ENCODE peak calls at places on chromosomes 5 and 9, in eight cellular contexts. B, N, E, P, I, H, V and K are unnamed samples.

GRCh38 chr5:139177809-139178581 is 20.2 kb downstream of the SIL1 start:
- DNase-seq in B (no peak), N (peak), E (peak), P (no peak), I (no peak), H (no peak), V (no peak), K (no peak)

GRCh38 chr5:153084476-153084875 is 406.0 kb upstream of the GRIA1 start:
- DNase-seq in B (no peak), N (peak), E (no peak), P (no peak), I (no peak), H (no peak), V (no peak), K (no peak)

GRCh38 chr9:7273575-7273974 is 515.8 kb downstream of the KDM4C start:
- DNase-seq in B (no peak), N (peak), E (peak), P (peak), I (no peak), H (no peak), V (no peak), K (no peak)

GRCh38 chr9:18796871-18797270 is 236.1 kb downstream of the SAXO1 start:
- DNase-seq in B (no peak), N (no peak), E (no peak), P (no peak), I (no peak), H (no peak), V (no peak), K (no peak)

GRCh38 chr5:179239256-179240135 is 105.8 kb downstream of the ADAMTS2 start:
- DNase-seq in B (no peak), N (no peak), E (no peak), P (no peak), I (no peak), H (no peak), V (no peak), K (no peak)

GRCh38 chr9:117487555-117488175 is 72.8 kb upstream of the ASTN2 start:
- DNase-seq in B (peak), N (peak), E (peak), P (peak), I (peak), H (peak), V (peak), K (peak)

GRCh38 chr9:38251036-38251335 is 141.5 kb upstream of the ALDH1B1 start:
- DNase-seq in B (no peak), N (no peak), E (no peak), P (no peak), I (no peak), H (no peak), V (no peak), K (no peak)

GRCh38 chr9:137264067-137264466 is 8.9 kb downstream of the NELFB start:
- DNase-seq in B (no peak), N (no peak), E (no peak), P (no peak), I (no peak), H (no peak), V (no peak), K (no peak)

GRCh38 chr9:76219555-76220151 is 174.6 kb downstream of the RFK start:
- DNase-seq in B (no peak), N (peak), E (no peak), P (peak), I (no peak), H (no peak), V (no peak), K (no peak)

GRCh38 chr5:38718874-38719391 is 126.9 kb upstream of the OSMR start:
- DNase-seq in B (no peak), N (no peak), E (no peak), P (no peak), I (no peak), H (no peak), V (no peak), K (no peak)

GRCh38 chr9:38126730-38127129 is 57.7 kb upstream of the SHB start:
- DNase-seq in B (no peak), N (peak), E (no peak), P (no peak), I (no peak), H (no peak), V (no peak), K (no peak)

GRCh38 chr5:136018814-136019777 is 9.7 kb upstream of the TGFBI start:
- DNase-seq in B (no peak), N (peak), E (no peak), P (no peak), I (no peak), H (peak), V (no peak), K (peak)

GRCh38 chr5:169757016-169757415 is 119.9 kb downstream of the DOCK2 start:
- DNase-seq in B (no peak), N (no peak), E (no peak), P (no peak), I (no peak), H (no peak), V (no peak), K (peak)

GRCh38 chr9:137445275-137445807 is 4.2 kb upstream of the ENTPD8 start:
- DNase-seq in B (peak), N (peak), E (peak), P (peak), I (peak), H (peak), V (peak), K (peak)

GRCh38 chr9:81855538-81855937 is 72.7 kb upstream of the SPATA31D4 start:
- DNase-seq in B (no peak), N (peak), E (no peak), P (no peak), I (no peak), H (no peak), V (no peak), K (no peak)